ENCODE peak calls at places on chromosomes 5 and 9, in six cellular contexts. One of them, this sample, is unnamed.

GRCh38 chr5:145449794-145450193 is 385.3 kb downstream of the PRELID2 start:
- DNase-seq in WTC11: no peak
- DNase-seq in adrenal gland: no peak
- DNase-seq in BE2C: no peak
- DNase-seq in HCT116: no peak
- DNase-seq in endothelial cell: no peak
- DNase-seq in this sample: no peak

GRCh38 chr9:5448016-5448415 is 2.3 kb upstream of the CD274 start:
- DNase-seq in HCT116: no peak
- DNase-seq in BE2C: no peak
- DNase-seq in endothelial cell: no peak
- DNase-seq in adrenal gland: no peak
- DNase-seq in WTC11: no peak
- DNase-seq in this sample: no peak

GRCh38 chr5:35046754-35047153 is 995 bp downstream of the AGXT2 start:
- DNase-seq in BE2C: no peak
- DNase-seq in HCT116: no peak
- DNase-seq in endothelial cell: no peak
- DNase-seq in adrenal gland: no peak
- DNase-seq in WTC11: no peak
- DNase-seq in this sample: no peak

GRCh38 chr5:90169078-90169477 is 240.5 kb downstream of the CETN3 start:
- DNase-seq in HCT116: no peak
- DNase-seq in WTC11: no peak
- DNase-seq in adrenal gland: no peak
- DNase-seq in endothelial cell: no peak
- DNase-seq in BE2C: peak
- DNase-seq in this sample: no peak

GRCh38 chr5:103867857-103868598 is 305.4 kb upstream of the NUDT12 start:
- DNase-seq in HCT116: no peak
- DNase-seq in endothelial cell: no peak
- DNase-seq in BE2C: peak
- DNase-seq in adrenal gland: no peak
- DNase-seq in WTC11: no peak
- DNase-seq in this sample: no peak

GRCh38 chr5:94021246-94021645 is 279.8 kb upstream of the POU5F2 start:
- DNase-seq in adrenal gland: peak
- DNase-seq in HCT116: peak
- DNase-seq in WTC11: no peak
- DNase-seq in endothelial cell: no peak
- DNase-seq in BE2C: no peak
- DNase-seq in this sample: no peak

GRCh38 chr9:29150606-29151005 is 1577.3 kb upstream of the C9orf72 start:
- DNase-seq in adrenal gland: no peak
- DNase-seq in endothelial cell: no peak
- DNase-seq in BE2C: no peak
- DNase-seq in HCT116: no peak
- DNase-seq in WTC11: no peak
- DNase-seq in this sample: no peak

GRCh38 chr5:122846051-122846567 is 696 bp downstream of the SNX24 start:
- DNase-seq in WTC11: no peak
- DNase-seq in BE2C: no peak
- DNase-seq in adrenal gland: no peak
- DNase-seq in endothelial cell: no peak
- DNase-seq in HCT116: no peak
- DNase-seq in this sample: no peak

GRCh38 chr9:23769307-23769935 is 56.6 kb downstream of the ELAVL2 start:
- DNase-seq in HCT116: no peak
- DNase-seq in WTC11: no peak
- DNase-seq in BE2C: no peak
- DNase-seq in endothelial cell: no peak
- DNase-seq in adrenal gland: no peak
- DNase-seq in this sample: no peak

GRCh38 chr9:131876486-131876885 is 136.6 kb upstream of the RAPGEF1 start:
- DNase-seq in adrenal gland: no peak
- DNase-seq in HCT116: no peak
- DNase-seq in BE2C: no peak
- DNase-seq in endothelial cell: no peak
- DNase-seq in WTC11: no peak
- DNase-seq in this sample: no peak

GRCh38 chr9:92064711-92065110 is 50.5 kb downstream of the SPTLC1 start:
- DNase-seq in adrenal gland: no peak
- DNase-seq in WTC11: no peak
- DNase-seq in BE2C: no peak
- DNase-seq in HCT116: no peak
- DNase-seq in endothelial cell: no peak
- DNase-seq in this sample: no peak

GRCh38 chr5:124172389-124173003 is 573.9 kb downstream of the ZNF608 start:
- DNase-seq in HCT116: peak
- DNase-seq in BE2C: no peak
- DNase-seq in endothelial cell: no peak
- DNase-seq in WTC11: no peak
- DNase-seq in adrenal gland: no peak
- DNase-seq in this sample: no peak

GRCh38 chr5:56123531-56124243 is 109.4 kb downstream of the ANKRD55 start:
- DNase-seq in WTC11: peak
- DNase-seq in adrenal gland: peak
- DNase-seq in HCT116: peak
- DNase-seq in BE2C: peak
- DNase-seq in endothelial cell: peak
- DNase-seq in this sample: peak

GRCh38 chr5:3222924-3223323 is 372.7 kb upstream of the IRX1 start:
- DNase-seq in adrenal gland: no peak
- DNase-seq in BE2C: no peak
- DNase-seq in endothelial cell: no peak
- DNase-seq in HCT116: no peak
- DNase-seq in WTC11: no peak
- DNase-seq in this sample: peak

GRCh38 chr5:120655828-120656435 is 191.8 kb downstream of the PRR16 start:
- DNase-seq in BE2C: peak
- DNase-seq in WTC11: peak
- DNase-seq in adrenal gland: peak
- DNase-seq in endothelial cell: peak
- DNase-seq in HCT116: peak
- DNase-seq in this sample: no peak

GRCh38 chr5:98349251-98349989 is 424.0 kb upstream of the RGMB start:
- DNase-seq in endothelial cell: no peak
- DNase-seq in BE2C: no peak
- DNase-seq in WTC11: no peak
- DNase-seq in adrenal gland: no peak
- DNase-seq in HCT116: peak
- DNase-seq in this sample: no peak

GRCh38 chr5:127320032-127320945 is 29.7 kb downstream of the MEGF10 start:
- DNase-seq in adrenal gland: no peak
- DNase-seq in BE2C: no peak
- DNase-seq in WTC11: no peak
- DNase-seq in HCT116: no peak
- DNase-seq in endothelial cell: no peak
- DNase-seq in this sample: no peak

GRCh38 chr9:755454-756381 is 85.8 kb upstream of the DMRT1 start:
- DNase-seq in endothelial cell: no peak
- DNase-seq in adrenal gland: peak
- DNase-seq in WTC11: no peak
- DNase-seq in BE2C: no peak
- DNase-seq in HCT116: peak
- DNase-seq in this sample: no peak

GRCh38 chr5:138110266-138110963 is 26.6 kb downstream of the WNT8A start:
- DNase-seq in BE2C: no peak
- DNase-seq in WTC11: peak
- DNase-seq in HCT116: no peak
- DNase-seq in adrenal gland: no peak
- DNase-seq in endothelial cell: no peak
- DNase-seq in this sample: no peak

GRCh38 chr9:118711843-118712242 is 657.4 kb downstream of the BRINP1 start:
- DNase-seq in adrenal gland: no peak
- DNase-seq in WTC11: no peak
- DNase-seq in endothelial cell: no peak
- DNase-seq in BE2C: no peak
- DNase-seq in HCT116: no peak
- DNase-seq in this sample: no peak

GRCh38 chr5:133754575-133755169 is 142.3 kb upstream of the FSTL4 start:
- DNase-seq in BE2C: peak
- DNase-seq in adrenal gland: peak
- DNase-seq in HCT116: peak
- DNase-seq in endothelial cell: peak
- DNase-seq in WTC11: peak
- DNase-seq in this sample: peak

GRCh38 chr9:127283917-127284316 is 19.3 kb downstream of the GARNL3 start:
- DNase-seq in BE2C: no peak
- DNase-seq in HCT116: no peak
- DNase-seq in adrenal gland: peak
- DNase-seq in WTC11: peak
- DNase-seq in endothelial cell: no peak
- DNase-seq in this sample: no peak
- TF ChIP-seq CTCF in BE2C: peak
- TF ChIP-seq CTCF in HCT116: peak
- TF ChIP-seq CTCF in adrenal gland: peak
- TF ChIP-seq CTCF in WTC11: no peak
- TF ChIP-seq CTCF in endothelial cell: no peak
- TF ChIP-seq CTCF in this sample: peak

DNA sequence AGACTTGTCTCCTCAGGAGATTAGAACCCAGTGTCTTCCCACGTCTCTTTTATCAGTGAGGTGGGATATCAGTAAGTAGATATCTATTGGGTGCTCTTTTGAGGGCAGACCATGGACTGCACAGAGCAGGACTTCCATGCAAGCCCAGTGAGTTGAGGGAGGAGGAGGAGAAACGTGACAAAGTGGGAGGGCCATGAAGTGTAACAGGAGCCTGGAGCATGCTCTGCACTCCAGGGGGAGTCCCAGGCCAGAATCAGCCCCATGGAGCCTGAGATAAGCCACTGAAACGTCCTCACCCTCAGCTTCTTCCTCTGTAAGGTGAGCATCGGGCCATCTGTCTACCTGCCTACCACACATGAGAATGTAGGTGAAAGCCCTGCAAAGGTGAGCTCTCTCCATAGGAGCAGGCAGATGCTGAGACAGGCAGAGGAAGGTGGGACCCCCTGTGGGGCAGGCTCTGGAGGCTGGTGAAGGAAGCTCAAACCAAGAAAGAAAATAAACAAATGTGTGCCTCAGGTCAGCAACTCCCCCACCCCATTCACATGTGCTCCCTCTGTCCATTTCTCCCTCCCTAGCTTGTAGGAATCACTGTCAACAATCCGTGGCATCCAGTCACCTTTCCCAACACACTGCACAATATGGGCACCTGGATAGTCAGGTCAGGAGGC is 87.3 kb downstream of the NRG2 start:
- DNase-seq in endothelial cell: no peak
- DNase-seq in HCT116: peak
- DNase-seq in WTC11: no peak
- DNase-seq in BE2C: no peak
- DNase-seq in adrenal gland: no peak
- DNase-seq in this sample: peak
- TF ChIP-seq CTCF in endothelial cell: no peak
- TF ChIP-seq CTCF in HCT116: peak
- TF ChIP-seq CTCF in WTC11: no peak
- TF ChIP-seq CTCF in BE2C: no peak
- TF ChIP-seq CTCF in adrenal gland: no peak
- TF ChIP-seq CTCF in this sample: no peak

GRCh38 chr5:111095982-111096381 is 3.8 kb downstream of the WDR36 start:
- DNase-seq in BE2C: no peak
- DNase-seq in endothelial cell: no peak
- DNase-seq in adrenal gland: no peak
- DNase-seq in HCT116: no peak
- DNase-seq in WTC11: no peak
- DNase-seq in this sample: no peak

DNA sequence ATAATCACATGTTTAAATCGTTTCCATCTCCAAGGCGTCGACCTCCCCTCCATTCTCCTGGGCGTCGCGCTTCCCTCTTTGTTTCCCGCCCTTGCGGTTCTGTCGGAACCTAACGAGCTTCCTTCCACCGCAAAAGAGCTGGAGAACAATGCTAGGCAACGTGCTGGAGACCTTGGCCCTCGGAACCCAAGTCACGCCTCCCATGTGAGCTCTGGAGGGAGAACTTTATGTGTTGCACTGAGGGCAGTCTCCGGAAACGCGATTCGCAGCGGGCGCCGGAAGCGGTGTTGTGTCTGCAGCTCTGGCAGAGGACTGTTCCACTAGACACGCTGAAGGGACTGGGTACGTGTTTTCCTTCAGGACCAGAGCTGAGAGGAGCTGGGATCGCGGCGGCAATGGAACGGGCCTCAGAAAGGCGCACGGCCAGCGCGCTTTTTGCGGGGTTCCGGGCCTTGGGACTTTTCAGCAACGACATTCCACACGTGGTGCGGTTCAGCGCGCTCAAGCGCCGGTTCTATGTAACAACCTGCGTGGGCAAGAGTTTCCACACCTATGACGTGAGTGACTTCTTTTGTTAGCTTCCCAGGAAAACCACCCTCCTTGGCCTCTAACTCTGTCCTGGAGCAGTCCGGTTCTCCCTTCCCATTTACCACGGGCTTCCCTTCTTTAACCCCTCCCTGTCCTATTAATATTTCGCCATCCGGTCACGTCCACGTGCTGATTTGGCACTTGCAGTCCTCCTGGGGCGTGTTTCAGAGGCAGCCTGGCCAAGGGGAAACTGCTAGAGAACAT is at the start of gene WDR36:
- DNase-seq in WTC11: peak
- DNase-seq in BE2C: peak
- DNase-seq in adrenal gland: peak
- DNase-seq in endothelial cell: peak
- DNase-seq in HCT116: peak
- DNase-seq in this sample: peak
- TF ChIP-seq CTCF in WTC11: no peak
- TF ChIP-seq CTCF in BE2C: no peak
- TF ChIP-seq CTCF in adrenal gland: no peak
- TF ChIP-seq CTCF in endothelial cell: no peak
- TF ChIP-seq CTCF in HCT116: no peak
- TF ChIP-seq CTCF in this sample: no peak

GRCh38 chr5:116137544-116138378 is 52.9 kb downstream of the COMMD10 start:
- DNase-seq in BE2C: no peak
- DNase-seq in HCT116: peak
- DNase-seq in endothelial cell: peak
- DNase-seq in adrenal gland: no peak
- DNase-seq in WTC11: no peak
- DNase-seq in this sample: no peak

GRCh38 chr5:116144103-116144502 is 59.3 kb downstream of the COMMD10 start:
- DNase-seq in BE2C: no peak
- DNase-seq in endothelial cell: no peak
- DNase-seq in WTC11: no peak
- DNase-seq in HCT116: no peak
- DNase-seq in adrenal gland: no peak
- DNase-seq in this sample: no peak

GRCh38 chr5:116145416-116145815 is 60.6 kb downstream of the COMMD10 start:
- DNase-seq in endothelial cell: no peak
- DNase-seq in BE2C: no peak
- DNase-seq in WTC11: no peak
- DNase-seq in adrenal gland: no peak
- DNase-seq in HCT116: no peak
- DNase-seq in this sample: no peak

DNA sequence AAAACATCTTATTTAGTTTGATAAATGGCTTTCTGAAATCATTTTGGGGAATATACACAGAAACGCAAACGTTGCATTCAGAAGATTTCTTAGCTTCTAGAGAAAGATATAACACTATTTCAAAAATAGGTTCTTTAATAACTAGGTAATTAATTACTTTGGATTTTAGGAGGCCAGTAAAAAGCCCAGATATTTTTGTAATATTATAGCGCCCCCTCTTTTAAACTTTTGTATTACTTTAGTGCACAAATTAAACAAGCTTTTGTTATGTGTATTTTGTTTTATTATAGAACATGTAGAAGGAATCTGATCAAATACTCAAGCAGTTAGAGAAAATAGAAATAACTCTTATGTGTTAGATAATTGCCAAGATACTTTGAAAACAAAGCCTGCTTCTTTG is 57.7 kb downstream of the COMMD10 start:
- DNase-seq in WTC11: no peak
- DNase-seq in adrenal gland: no peak
- DNase-seq in BE2C: no peak
- DNase-seq in endothelial cell: no peak
- DNase-seq in HCT116: no peak
- DNase-seq in this sample: no peak
- TF ChIP-seq CTCF in WTC11: no peak
- TF ChIP-seq CTCF in adrenal gland: no peak
- TF ChIP-seq CTCF in BE2C: no peak
- TF ChIP-seq CTCF in endothelial cell: peak
- TF ChIP-seq CTCF in HCT116: peak
- TF ChIP-seq CTCF in this sample: no peak

This sample was measured in osteocyte.